ENCODE peak calls at places on chromosomes 2 and 18, in nine cellular contexts. One of them, this sample, is unnamed.

GRCh38 chr2:218807626-218808025 is 24.0 kb downstream of the PRKAG3 start:
- DNase-seq in NCI-H2029: no peak
- DNase-seq in IMR-90: peak; percentile 15
- DNase-seq in left ventricle myocardium inferior: no peak
- DNase-seq in NAMALWA: no peak
- DNase-seq in KG1: no peak
- DNase-seq in NCI-H1694: no peak
- DNase-seq in stimulated activated CD4-positive, alpha-beta T cell treated with anti-CD3 and anti-CD28 coated beads, TNF-alpha, amount 100 ng/mL, for 1 hour: no peak
- DNase-seq in NCI-H2081: no peak
- DNase-seq in this sample: no peak

GRCh38 chr2:107669335-107669734 is 157.4 kb upstream of the RGPD4 start:
- DNase-seq in NCI-H1694: peak; percentile 30
- DNase-seq in IMR-90: no peak
- DNase-seq in NCI-H2029: no peak
- DNase-seq in KG1: no peak
- DNase-seq in left ventricle myocardium inferior: no peak
- DNase-seq in stimulated activated CD4-positive, alpha-beta T cell treated with anti-CD3 and anti-CD28 coated beads, TNF-alpha, amount 100 ng/mL, for 1 hour: no peak
- DNase-seq in NCI-H2081: peak; percentile 45
- DNase-seq in NAMALWA: no peak
- DNase-seq in this sample: no peak

GRCh38 chr2:238320648-238321281 is 447 bp downstream of the TRAF3IP1 start:
- DNase-seq in NCI-H2029: no peak
- DNase-seq in left ventricle myocardium inferior: peak; percentile 21
- DNase-seq in KG1: no peak
- DNase-seq in stimulated activated CD4-positive, alpha-beta T cell treated with anti-CD3 and anti-CD28 coated beads, TNF-alpha, amount 100 ng/mL, for 1 hour: no peak
- DNase-seq in NCI-H1694: no peak
- DNase-seq in NAMALWA: no peak
- DNase-seq in IMR-90: peak; percentile 8
- DNase-seq in NCI-H2081: no peak
- DNase-seq in this sample: no peak

GRCh38 chr2:152402780-152403388 is 67.9 kb downstream of the FMNL2 start:
- DNase-seq in NCI-H2081: no peak
- DNase-seq in stimulated activated CD4-positive, alpha-beta T cell treated with anti-CD3 and anti-CD28 coated beads, TNF-alpha, amount 100 ng/mL, for 1 hour: no peak
- DNase-seq in NAMALWA: no peak
- DNase-seq in KG1: no peak
- DNase-seq in NCI-H1694: no peak
- DNase-seq in IMR-90: no peak
- DNase-seq in left ventricle myocardium inferior: no peak
- DNase-seq in NCI-H2029: peak; percentile 18
- DNase-seq in this sample: no peak

GRCh38 chr2:52117299-52117698 is 1085.4 kb upstream of the NRXN1 start:
- DNase-seq in NCI-H1694: no peak
- DNase-seq in NCI-H2029: no peak
- DNase-seq in stimulated activated CD4-positive, alpha-beta T cell treated with anti-CD3 and anti-CD28 coated beads, TNF-alpha, amount 100 ng/mL, for 1 hour: no peak
- DNase-seq in NCI-H2081: no peak
- DNase-seq in IMR-90: peak; percentile 74
- DNase-seq in left ventricle myocardium inferior: no peak
- DNase-seq in KG1: no peak
- DNase-seq in NAMALWA: no peak
- DNase-seq in this sample: no peak

GRCh38 chr2:124699001-124699565 is 674.0 kb downstream of the CNTNAP5 start:
- DNase-seq in left ventricle myocardium inferior: no peak
- DNase-seq in KG1: no peak
- DNase-seq in NCI-H1694: no peak
- DNase-seq in NCI-H2029: no peak
- DNase-seq in NCI-H2081: no peak
- DNase-seq in NAMALWA: peak; percentile 2
- DNase-seq in stimulated activated CD4-positive, alpha-beta T cell treated with anti-CD3 and anti-CD28 coated beads, TNF-alpha, amount 100 ng/mL, for 1 hour: no peak
- DNase-seq in IMR-90: peak; percentile 5
- DNase-seq in this sample: no peak

GRCh38 chr2:83650897-83651296 is 808.2 kb downstream of the SUCLG1 start:
- DNase-seq in NCI-H1694: peak; percentile 71
- DNase-seq in NCI-H2081: peak; percentile 93
- DNase-seq in stimulated activated CD4-positive, alpha-beta T cell treated with anti-CD3 and anti-CD28 coated beads, TNF-alpha, amount 100 ng/mL, for 1 hour: no peak
- DNase-seq in IMR-90: no peak
- DNase-seq in NAMALWA: no peak
- DNase-seq in left ventricle myocardium inferior: no peak
- DNase-seq in NCI-H2029: peak; percentile 47
- DNase-seq in KG1: no peak
- DNase-seq in this sample: no peak

GRCh38 chr2:219416938-219417337 is 1.2 kb upstream of the DES start:
- DNase-seq in KG1: no peak
- DNase-seq in left ventricle myocardium inferior: peak; percentile 46
- DNase-seq in NAMALWA: no peak
- DNase-seq in NCI-H1694: no peak
- DNase-seq in NCI-H2029: no peak
- DNase-seq in NCI-H2081: no peak
- DNase-seq in IMR-90: no peak
- DNase-seq in stimulated activated CD4-positive, alpha-beta T cell treated with anti-CD3 and anti-CD28 coated beads, TNF-alpha, amount 100 ng/mL, for 1 hour: no peak
- DNase-seq in this sample: no peak

GRCh38 chr2:141676139-141676538 is 454.7 kb downstream of the LRP1B start:
- DNase-seq in stimulated activated CD4-positive, alpha-beta T cell treated with anti-CD3 and anti-CD28 coated beads, TNF-alpha, amount 100 ng/mL, for 1 hour: no peak
- DNase-seq in NCI-H1694: no peak
- DNase-seq in left ventricle myocardium inferior: no peak
- DNase-seq in IMR-90: no peak
- DNase-seq in NCI-H2029: no peak
- DNase-seq in NCI-H2081: no peak
- DNase-seq in NAMALWA: no peak
- DNase-seq in KG1: no peak
- DNase-seq in this sample: no peak

GRCh38 chr2:162149940-162150339 is 2.1 kb downstream of the GCG start:
- DNase-seq in stimulated activated CD4-positive, alpha-beta T cell treated with anti-CD3 and anti-CD28 coated beads, TNF-alpha, amount 100 ng/mL, for 1 hour: no peak
- DNase-seq in IMR-90: no peak
- DNase-seq in KG1: no peak
- DNase-seq in NCI-H2081: no peak
- DNase-seq in NAMALWA: no peak
- DNase-seq in NCI-H2029: no peak
- DNase-seq in NCI-H1694: no peak
- DNase-seq in left ventricle myocardium inferior: no peak
- DNase-seq in this sample: no peak

GRCh38 chr2:60553496-60553991 is at the start of gene BCL11A:
- DNase-seq in NCI-H2029: peak; percentile 79
- DNase-seq in NCI-H2081: peak; percentile 95
- DNase-seq in NAMALWA: peak; percentile 94
- DNase-seq in left ventricle myocardium inferior: peak; percentile 56
- DNase-seq in KG1: peak; percentile 74
- DNase-seq in stimulated activated CD4-positive, alpha-beta T cell treated with anti-CD3 and anti-CD28 coated beads, TNF-alpha, amount 100 ng/mL, for 1 hour: no peak
- DNase-seq in IMR-90: peak; percentile 78
- DNase-seq in NCI-H1694: peak; percentile 78
- DNase-seq in this sample: no peak

GRCh38 chr2:159060518-159060917 is 92.1 kb downstream of the TANC1 start:
- DNase-seq in NCI-H2029: no peak
- DNase-seq in stimulated activated CD4-positive, alpha-beta T cell treated with anti-CD3 and anti-CD28 coated beads, TNF-alpha, amount 100 ng/mL, for 1 hour: no peak
- DNase-seq in NAMALWA: no peak
- DNase-seq in NCI-H2081: no peak
- DNase-seq in left ventricle myocardium inferior: no peak
- DNase-seq in NCI-H1694: no peak
- DNase-seq in KG1: no peak
- DNase-seq in IMR-90: no peak
- DNase-seq in this sample: no peak

GRCh38 chr2:231900486-231900942 is 25.7 kb downstream of the NPPC start:
- DNase-seq in NAMALWA: peak; percentile 75
- DNase-seq in NCI-H2081: no peak
- DNase-seq in left ventricle myocardium inferior: peak; percentile 76
- DNase-seq in IMR-90: peak; percentile 55
- DNase-seq in NCI-H2029: no peak
- DNase-seq in stimulated activated CD4-positive, alpha-beta T cell treated with anti-CD3 and anti-CD28 coated beads, TNF-alpha, amount 100 ng/mL, for 1 hour: no peak
- DNase-seq in KG1: no peak
- DNase-seq in NCI-H1694: no peak
- DNase-seq in this sample: peak; percentile 13

GRCh38 chr2:109396338-109397180 is 217.2 kb downstream of the SEPTIN10 start:
- DNase-seq in left ventricle myocardium inferior: no peak
- DNase-seq in NCI-H2081: no peak
- DNase-seq in NCI-H2029: no peak
- DNase-seq in NCI-H1694: no peak
- DNase-seq in stimulated activated CD4-positive, alpha-beta T cell treated with anti-CD3 and anti-CD28 coated beads, TNF-alpha, amount 100 ng/mL, for 1 hour: no peak
- DNase-seq in NAMALWA: no peak
- DNase-seq in IMR-90: no peak
- DNase-seq in KG1: no peak
- DNase-seq in this sample: no peak

GRCh38 chr2:55618649-55619055 is 1.2 kb upstream of the PPP4R3B start:
- DNase-seq in left ventricle myocardium inferior: peak; percentile 45
- DNase-seq in NCI-H2081: peak; percentile 84
- DNase-seq in KG1: peak; percentile 17
- DNase-seq in NCI-H2029: peak; percentile 39
- DNase-seq in NCI-H1694: peak; percentile 60
- DNase-seq in IMR-90: peak; percentile 43
- DNase-seq in stimulated activated CD4-positive, alpha-beta T cell treated with anti-CD3 and anti-CD28 coated beads, TNF-alpha, amount 100 ng/mL, for 1 hour: no peak
- DNase-seq in NAMALWA: peak; percentile 87
- DNase-seq in this sample: peak; percentile 9

GRCh38 chr2:1707771-1708351 is 36.5 kb downstream of the PXDN start:
- DNase-seq in IMR-90: peak; percentile 90
- DNase-seq in stimulated activated CD4-positive, alpha-beta T cell treated with anti-CD3 and anti-CD28 coated beads, TNF-alpha, amount 100 ng/mL, for 1 hour: no peak
- DNase-seq in NCI-H2081: peak; percentile 89
- DNase-seq in NCI-H1694: no peak
- DNase-seq in KG1: no peak
- DNase-seq in left ventricle myocardium inferior: peak; percentile 85
- DNase-seq in NAMALWA: no peak
- DNase-seq in NCI-H2029: peak; percentile 42
- DNase-seq in this sample: no peak

GRCh38 chr2:95728878-95729511 is 137.2 kb downstream of the TRIM43 start:
- DNase-seq in NAMALWA: peak; percentile 69
- DNase-seq in NCI-H2029: peak; percentile 66
- DNase-seq in left ventricle myocardium inferior: peak; percentile 46
- DNase-seq in NCI-H2081: peak; percentile 93
- DNase-seq in NCI-H1694: peak; percentile 94
- DNase-seq in stimulated activated CD4-positive, alpha-beta T cell treated with anti-CD3 and anti-CD28 coated beads, TNF-alpha, amount 100 ng/mL, for 1 hour: no peak
- DNase-seq in IMR-90: peak; percentile 89
- DNase-seq in KG1: peak; percentile 41
- DNase-seq in this sample: no peak

GRCh38 chr18:4004176-4004829 is 450.8 kb downstream of the DLGAP1 start:
- DNase-seq in IMR-90: peak; percentile 51
- DNase-seq in NCI-H1694: no peak
- DNase-seq in left ventricle myocardium inferior: no peak
- DNase-seq in NCI-H2081: no peak
- DNase-seq in NAMALWA: no peak
- DNase-seq in KG1: no peak
- DNase-seq in stimulated activated CD4-positive, alpha-beta T cell treated with anti-CD3 and anti-CD28 coated beads, TNF-alpha, amount 100 ng/mL, for 1 hour: no peak
- DNase-seq in NCI-H2029: no peak
- DNase-seq in this sample: no peak

GRCh38 chr2:34069604-34070003 is 470.5 kb upstream of the FAM98A start:
- DNase-seq in IMR-90: no peak
- DNase-seq in KG1: no peak
- DNase-seq in NCI-H1694: no peak
- DNase-seq in NCI-H2081: no peak
- DNase-seq in NCI-H2029: no peak
- DNase-seq in stimulated activated CD4-positive, alpha-beta T cell treated with anti-CD3 and anti-CD28 coated beads, TNF-alpha, amount 100 ng/mL, for 1 hour: no peak
- DNase-seq in left ventricle myocardium inferior: no peak
- DNase-seq in NAMALWA: no peak
- DNase-seq in this sample: no peak

GRCh38 chr2:196172976-196173375 is 1.6 kb upstream of the STK17B start:
- DNase-seq in NCI-H1694: no peak
- DNase-seq in NAMALWA: peak; percentile 38
- DNase-seq in NCI-H2029: no peak
- DNase-seq in stimulated activated CD4-positive, alpha-beta T cell treated with anti-CD3 and anti-CD28 coated beads, TNF-alpha, amount 100 ng/mL, for 1 hour: no peak
- DNase-seq in left ventricle myocardium inferior: no peak
- DNase-seq in IMR-90: no peak
- DNase-seq in KG1: no peak
- DNase-seq in NCI-H2081: no peak
- DNase-seq in this sample: no peak

GRCh38 chr2:60528366-60528765 is 25.1 kb downstream of the BCL11A start:
- DNase-seq in KG1: no peak
- DNase-seq in NAMALWA: no peak
- DNase-seq in left ventricle myocardium inferior: no peak
- DNase-seq in IMR-90: no peak
- DNase-seq in stimulated activated CD4-positive, alpha-beta T cell treated with anti-CD3 and anti-CD28 coated beads, TNF-alpha, amount 100 ng/mL, for 1 hour: no peak
- DNase-seq in NCI-H2029: no peak
- DNase-seq in NCI-H1694: no peak
- DNase-seq in NCI-H2081: no peak
- DNase-seq in this sample: no peak

GRCh38 chr2:153360239-153360638 is 118.3 kb downstream of the RPRM start:
- DNase-seq in NAMALWA: no peak
- DNase-seq in NCI-H2029: no peak
- DNase-seq in NCI-H1694: no peak
- DNase-seq in KG1: no peak
- DNase-seq in NCI-H2081: no peak
- DNase-seq in stimulated activated CD4-positive, alpha-beta T cell treated with anti-CD3 and anti-CD28 coated beads, TNF-alpha, amount 100 ng/mL, for 1 hour: no peak
- DNase-seq in IMR-90: no peak
- DNase-seq in left ventricle myocardium inferior: no peak
- DNase-seq in this sample: no peak

GRCh38 chr2:8550932-8551621 is 130.8 kb upstream of the ID2 start:
- DNase-seq in KG1: no peak
- DNase-seq in NCI-H1694: no peak
- DNase-seq in NCI-H2029: no peak
- DNase-seq in NCI-H2081: no peak
- DNase-seq in stimulated activated CD4-positive, alpha-beta T cell treated with anti-CD3 and anti-CD28 coated beads, TNF-alpha, amount 100 ng/mL, for 1 hour: no peak
- DNase-seq in NAMALWA: no peak
- DNase-seq in left ventricle myocardium inferior: no peak
- DNase-seq in IMR-90: no peak
- DNase-seq in this sample: no peak